ENCODE peak calls at places on chromosome 4, in ten cellular contexts. L, E, Q, P, O, T, V, B, C and K are unnamed samples.

GRCh38 chr4:37825943-37826281 is 574 bp upstream of the PGM2 start:
- DNase-seq in L (no peak), C (no peak), P (peak), T (no peak), O (no peak), B (peak), Q (no peak), E (no peak), V (peak), K (no peak)

GRCh38 chr4:41787931-41788330 is 39.4 kb upstream of the PHOX2B start:
- DNase-seq in B (no peak), V (no peak), C (no peak), L (no peak), P (peak), O (no peak), E (no peak), T (no peak), Q (no peak), K (no peak)

GRCh38 chr4:56907489-56908205 is at the start of gene REST:
- DNase-seq in E (peak), P (peak), C (no peak), O (peak), L (no peak), T (peak), V (peak), Q (peak), B (peak), K (peak)

GRCh38 chr4:15925830-15926229 is 12.7 kb downstream of the FGFBP1 start:
- DNase-seq in E (no peak), V (no peak), T (no peak), Q (no peak), C (no peak), P (no peak), L (no peak), O (no peak), B (no peak), K (no peak)

GRCh38 chr4:105895324-105895608 is at the start of gene NPNT:
- DNase-seq in L (no peak), E (no peak), V (peak), P (peak), T (no peak), C (no peak), O (no peak), B (peak), Q (no peak), K (no peak)

GRCh38 chr4:182826391-182826790 is 90.8 kb downstream of the DCTD start:
- DNase-seq in T (no peak), B (no peak), L (no peak), C (no peak), P (no peak), O (no peak), E (no peak), V (no peak), Q (no peak), K (no peak)

GRCh38 chr4:78235800-78236199 is 178.7 kb downstream of the FRAS1 start:
- DNase-seq in O (no peak), L (no peak), Q (no peak), P (no peak), C (no peak), E (no peak), B (no peak), T (no peak), V (no peak), K (no peak)

GRCh38 chr4:130257271-130257670 is 1161.3 kb downstream of the C4orf33 start:
- DNase-seq in Q (no peak), C (no peak), P (no peak), L (no peak), O (no peak), E (no peak), B (no peak), V (no peak), T (no peak), K (no peak)

GRCh38 chr4:148770848-148771247 is 328.6 kb upstream of the NR3C2 start:
- DNase-seq in Q (no peak), V (no peak), C (no peak), E (no peak), T (no peak), B (no peak), P (no peak), O (no peak), L (no peak), K (no peak)

DNA sequence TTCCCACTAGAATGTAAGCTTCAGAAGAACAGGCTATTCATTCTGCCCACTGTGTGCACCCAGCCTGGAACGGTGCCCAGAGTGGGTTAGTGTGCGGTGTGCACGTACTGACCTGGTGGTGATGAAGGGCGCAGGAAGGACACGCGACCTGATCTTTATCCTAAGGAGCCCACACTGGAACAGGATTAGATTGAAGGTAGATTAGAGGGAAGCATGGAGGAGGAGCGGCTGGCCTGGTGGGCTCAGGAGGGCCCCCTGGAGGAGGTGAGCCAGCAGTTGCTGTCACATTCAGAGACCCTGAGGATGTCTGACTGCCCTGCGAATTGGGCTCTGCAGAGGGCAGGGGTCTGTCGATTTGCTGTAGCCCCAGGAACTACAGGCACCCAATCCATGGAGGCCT is 73.1 kb downstream of the HTRA3 start:
- DNase-seq in C (no peak), V (no peak), E (no peak), T (no peak), P (peak), L (no peak), Q (peak), O (no peak), B (peak), K (peak)
- TF ChIP-seq CTCF in C (no peak), V (no peak), E (no peak), T (peak), P (peak), L (no peak), Q (no peak), O (peak), B (peak), K (no peak)

GRCh38 chr4:65918872-65919271 is 248.6 kb upstream of the EPHA5 start:
- DNase-seq in E (no peak), L (no peak), B (peak), V (no peak), Q (no peak), P (no peak), O (no peak), T (no peak), C (no peak), K (no peak)
- TF ChIP-seq POLR2AphosphoS5 in E (no peak), L (no peak), B (no peak), V (no peak), Q (no peak), P (no peak), O (no peak), T (no peak), C (no peak), K (no peak)

GRCh38 chr4:86848136-86848535 is 1.0 kb downstream of the SLC10A6 start:
- DNase-seq in L (no peak), B (no peak), V (no peak), O (no peak), P (no peak), Q (no peak), T (no peak), E (no peak), C (no peak), K (no peak)

GRCh38 chr4:86846921-86847320 is 2.3 kb downstream of the SLC10A6 start:
- DNase-seq in C (no peak), Q (no peak), V (no peak), B (no peak), O (no peak), L (no peak), E (no peak), T (no peak), P (no peak), K (no peak)

GRCh38 chr4:86847576-86847975 is 1.6 kb downstream of the SLC10A6 start:
- DNase-seq in Q (no peak), T (no peak), E (no peak), B (no peak), L (no peak), V (no peak), C (no peak), O (no peak), P (no peak), K (no peak)

GRCh38 chr4:86845593-86845992 is 3.6 kb downstream of the SLC10A6 start:
- DNase-seq in B (no peak), T (no peak), V (no peak), O (no peak), E (no peak), L (no peak), Q (no peak), C (no peak), P (no peak), K (no peak)

DNA sequence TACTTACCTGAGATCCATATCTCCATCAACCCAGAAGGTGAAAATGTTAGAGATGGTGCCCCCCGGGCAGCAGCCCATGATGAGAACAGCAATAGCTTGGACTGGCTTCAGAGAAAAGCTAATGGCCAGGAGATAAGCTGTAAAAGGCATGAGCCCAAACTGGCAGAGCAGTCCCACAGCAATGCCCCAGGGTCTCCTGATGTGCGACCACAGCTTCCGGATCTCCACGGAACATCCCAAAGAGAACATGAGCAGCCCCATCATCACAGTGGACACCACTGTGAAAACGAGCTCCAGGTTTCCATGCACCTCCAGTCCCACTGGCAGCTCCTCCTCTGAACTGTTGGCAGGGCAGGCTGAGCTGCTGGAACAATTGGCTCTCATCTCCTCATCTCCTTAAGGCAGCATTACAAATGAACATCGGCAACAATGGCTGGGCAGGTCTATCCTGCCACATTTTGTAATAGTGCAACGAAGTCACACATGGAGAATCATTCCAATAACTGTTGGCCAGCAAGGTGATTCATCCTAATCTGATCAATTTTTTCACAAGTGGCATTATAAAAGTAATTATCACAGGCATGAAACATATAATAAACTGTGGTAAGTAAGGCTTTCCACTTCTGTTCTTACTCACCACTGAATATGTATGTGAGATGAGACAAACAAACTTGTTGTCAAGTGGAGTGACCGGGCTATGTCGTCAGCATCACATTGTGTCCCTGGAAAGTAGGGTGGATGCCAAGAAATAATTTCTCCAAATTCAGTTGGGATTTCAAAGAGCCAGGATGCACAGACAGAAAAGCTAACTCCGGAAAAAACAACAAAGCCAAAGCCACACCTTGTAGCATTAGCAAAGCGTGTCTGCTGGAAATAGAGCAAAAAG is at the start of gene SLC10A6:
- DNase-seq in Q (no peak), B (no peak), L (no peak), P (no peak), T (no peak), O (no peak), C (no peak), E (no peak), V (no peak), K (no peak)
- H3K4me3 ChIP-seq in Q (no peak), B (no peak), L (no peak), P (no peak), T (no peak), O (no peak), C (no peak), E (peak), V (no peak), K (peak)

DNA sequence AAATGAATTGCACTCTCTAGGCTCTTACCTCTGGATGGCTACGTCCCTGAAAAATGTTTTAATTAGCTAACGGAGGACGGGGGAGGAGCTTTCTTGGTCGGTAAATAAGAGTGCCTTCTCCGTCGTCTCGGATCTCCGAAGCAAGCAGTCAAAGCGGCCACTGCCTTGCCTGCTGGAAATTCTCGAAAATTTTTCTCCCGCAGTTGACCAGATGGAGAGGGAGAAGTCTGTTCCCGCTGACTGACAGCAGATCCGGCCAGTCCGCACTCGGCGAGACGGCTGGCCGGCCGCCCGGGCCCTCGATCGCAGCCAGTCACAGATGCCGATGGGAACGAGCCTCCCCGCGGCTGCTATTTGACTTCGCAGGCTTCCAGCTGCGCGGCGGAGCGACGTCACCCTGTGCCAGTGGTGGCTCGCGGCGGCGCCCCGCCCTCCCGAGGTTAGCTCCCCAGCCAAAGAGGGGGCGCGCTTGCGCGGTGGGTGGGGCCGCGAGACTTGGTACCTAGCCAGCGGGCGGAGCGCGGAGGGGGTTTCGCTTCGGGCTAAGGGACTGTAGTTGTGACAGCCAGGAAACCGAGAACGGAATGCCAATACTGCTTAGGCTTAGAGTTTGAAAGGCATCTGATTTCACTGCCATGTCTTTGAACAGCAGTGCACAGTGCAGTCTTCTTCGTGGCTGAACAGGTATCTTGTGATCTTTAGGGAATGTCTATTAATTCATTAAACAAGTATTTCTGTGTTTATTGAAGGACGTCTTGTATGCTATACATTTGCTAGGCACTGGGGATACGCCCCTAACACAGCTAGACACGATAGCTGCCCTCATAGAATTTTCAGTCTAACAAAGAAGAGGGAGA is at the start of gene PPM1K:
- DNase-seq in O (peak), P (peak), B (peak), E (peak), C (peak), V (peak), L (peak), Q (peak), T (peak), K (peak)
- TF ChIP-seq CTCF in O (no peak), P (no peak), B (no peak), E (no peak), C (no peak), V (no peak), L (no peak), Q (no peak), T (peak), K (no peak)